ENCODE peak calls at places on chromosome 4, in ten cellular contexts. J, C, F, G, P, S, D, Z, X and M are unnamed samples.

GRCh38 chr4:60019180-60019579 is 1180.9 kb upstream of the ADGRL3 start:
- DNase-seq in C (no peak), S (no peak), D (no peak), J (no peak), Z (no peak), F (no peak), P (no peak), G (no peak), X (no peak), M (no peak)

GRCh38 chr4:2220016-2220620 is 21.8 kb downstream of the HAUS3 start:
- DNase-seq in G (peak; percentile 30), C (peak; percentile 58), D (peak; percentile 59), J (peak; percentile 73), Z (peak; percentile 71), S (peak; percentile 72), X (peak; percentile 91), F (peak; percentile 72), P (peak; percentile 53), M (peak; percentile 64)

GRCh38 chr4:39054497-39054896 is 7.5 kb upstream of the KLHL5 start:
- DNase-seq in F (no peak), Z (no peak), D (no peak), C (no peak), P (no peak), J (no peak), X (no peak), G (no peak), S (no peak), M (no peak)

GRCh38 chr4:55499495-55499894 is 47.2 kb downstream of the CLOCK start:
- DNase-seq in F (no peak), X (no peak), G (no peak), D (no peak), J (no peak), C (no peak), P (no peak), S (no peak), Z (no peak), M (no peak)

GRCh38 chr4:1082215-1083182 is 30.9 kb downstream of the RNF212 start:
- DNase-seq in C (peak; percentile 98), F (peak; percentile 78), G (peak; percentile 13), X (peak; percentile 94), P (peak; percentile 24), J (peak; percentile 88), D (peak; percentile 26), S (peak; percentile 82), Z (no peak), M (peak; percentile 82)

GRCh38 chr4:128384765-128385164 is 97.2 kb upstream of the PGRMC2 start:
- DNase-seq in D (no peak), J (no peak), Z (no peak), G (no peak), X (no peak), P (no peak), F (no peak), C (no peak), S (no peak), M (no peak)

GRCh38 chr4:56979674-56980073 is 978 bp downstream of the POLR2B start:
- DNase-seq in P (no peak), S (no peak), J (no peak), X (peak; percentile 82), F (peak; percentile 48), C (peak; percentile 32), G (no peak), Z (peak; percentile 12), D (no peak), M (peak; percentile 52)

GRCh38 chr4:121421594-121421993 is 40.8 kb upstream of the QRFPR start:
- DNase-seq in G (no peak), Z (no peak), X (no peak), C (no peak), J (no peak), P (no peak), D (no peak), F (peak; percentile 40), S (no peak), M (peak; percentile 12)

GRCh38 chr4:99808260-99808857 is 8.3 kb upstream of the DAPP1 start:
- DNase-seq in G (no peak), Z (peak; percentile 53), X (no peak), S (peak; percentile 76), J (no peak), F (peak; percentile 71), P (peak; percentile 6), C (peak; percentile 58), D (peak; percentile 48), M (peak; percentile 62)

GRCh38 chr4:80610845-80611244 is 275.3 kb downstream of the CFAP299 start:
- DNase-seq in F (peak; percentile 51), P (peak; percentile 8), J (no peak), X (no peak), Z (no peak), C (peak; percentile 37), G (peak; percentile 7), D (no peak), S (no peak), M (peak; percentile 69)

GRCh38 chr4:123699823-123700822 is 303.5 kb downstream of the SPRY1 start:
- DNase-seq in D (no peak), F (peak; percentile 97), G (peak; percentile 82), C (peak; percentile 73), Z (no peak), S (no peak), P (peak; percentile 97), X (no peak), J (no peak), M (peak; percentile 94)

GRCh38 chr4:112847045-112847444 is 202.4 kb upstream of the ANK2 start:
- DNase-seq in J (no peak), X (no peak), P (no peak), G (no peak), D (no peak), S (no peak), C (no peak), F (no peak), Z (no peak), M (no peak)

GRCh38 chr4:158775091-158775651 is 6.3 kb downstream of the FNIP2 start:
- DNase-seq in P (peak; percentile 47), Z (no peak), S (no peak), J (no peak), X (no peak), G (no peak), D (no peak), F (peak; percentile 78), C (peak; percentile 42), M (peak; percentile 73)

GRCh38 chr4:184471872-184472539 is 2.3 kb downstream of the IRF2 start:
- DNase-seq in G (no peak), S (no peak), X (no peak), D (no peak), F (no peak), J (no peak), P (no peak), Z (no peak), C (no peak), M (peak; percentile 37)
- TF ChIP-seq CTCF in G (peak; percentile 8), S (no peak), X (no peak), D (no peak), F (no peak), J (no peak), P (no peak), Z (no peak), C (no peak), M (no peak)

DNA sequence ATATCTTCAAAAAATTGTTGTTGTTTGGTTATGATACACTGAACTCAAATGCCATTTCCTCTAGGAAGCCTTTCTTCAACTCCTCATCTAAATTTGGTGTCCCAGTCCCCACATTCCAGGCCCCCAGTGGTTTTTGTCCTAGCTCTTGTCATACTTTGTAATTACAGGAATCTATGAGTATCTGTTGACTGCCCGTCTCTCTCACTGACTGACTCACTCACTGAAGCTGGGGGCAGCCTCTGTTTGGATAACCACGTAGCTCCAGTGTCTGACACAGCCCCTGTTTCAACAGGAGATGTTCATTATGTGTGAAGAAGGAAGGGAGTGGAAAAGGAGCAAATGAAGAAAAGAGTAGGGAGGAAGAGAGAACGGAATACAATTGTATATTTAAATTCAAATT is 284.1 kb upstream of the TENM3 start:
- DNase-seq in D (no peak), S (no peak), Z (no peak), J (no peak), X (no peak), G (peak; percentile 39), F (peak; percentile 89), C (peak; percentile 87), P (peak; percentile 46), M (peak; percentile 87)
- H3K4me3 ChIP-seq in D (no peak overlapping the region), S (no peak overlapping the region), Z (no peak overlapping the region), J (no peak overlapping the region), X (no peak overlapping the region), G (no peak overlapping the region), F (no peak overlapping the region), C (no peak overlapping the region), P (no peak overlapping the region), M (no peak overlapping the region)

GRCh38 chr4:167774646-167775045 is 317.7 kb upstream of the ANXA10 start:
- DNase-seq in S (no peak), J (no peak), G (no peak), D (no peak), P (no peak), F (peak; percentile 20), C (no peak), X (no peak), Z (no peak), M (peak; percentile 31)

GRCh38 chr4:167779280-167779679 is 313.1 kb upstream of the ANXA10 start:
- DNase-seq in D (no peak), J (no peak), P (no peak), Z (no peak), F (peak; percentile 28), S (no peak), X (no peak), G (no peak), C (no peak), M (no peak)

GRCh38 chr4:167779864-167780263 is 312.5 kb upstream of the ANXA10 start:
- DNase-seq in J (no peak), F (peak; percentile 25), Z (no peak), D (no peak), X (no peak), P (no peak), C (no peak), G (no peak), S (no peak), M (no peak)

DNA sequence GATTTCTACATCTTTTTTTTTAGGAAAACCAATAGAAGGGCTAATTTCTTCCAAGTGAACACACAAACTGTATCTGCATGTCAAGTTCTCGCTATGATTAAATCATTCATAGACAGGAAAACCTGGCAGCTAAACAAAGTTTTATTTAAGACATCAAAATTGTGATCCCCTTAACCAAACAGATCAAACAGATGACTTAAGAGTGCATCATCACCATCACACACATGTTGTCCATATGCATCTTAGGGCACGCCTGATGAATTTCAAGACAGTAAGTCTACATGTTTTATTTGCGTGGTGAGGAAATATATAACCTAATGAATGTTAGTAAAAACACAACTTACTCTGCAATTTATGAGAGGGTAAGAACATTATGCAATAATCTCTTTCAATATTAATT is 317.0 kb upstream of the ANXA10 start:
- DNase-seq in J (no peak), F (peak; percentile 23), S (no peak), D (no peak), X (no peak), C (peak; percentile 4), Z (no peak), P (no peak), G (no peak), M (peak; percentile 77)
- TF ChIP-seq CTCF in J (no peak), F (no peak), S (no peak), D (no peak), X (no peak), C (no peak), Z (no peak), P (no peak), G (no peak), M (no peak)

GRCh38 chr4:43374352-43374751 is 481.8 kb downstream of the GRXCR1 start:
- DNase-seq in D (no peak), S (no peak), Z (no peak), G (no peak), F (peak; percentile 9), J (no peak), P (no peak), C (peak; percentile 32), X (no peak), M (no peak)

GRCh38 chr4:43373201-43373600 is 480.7 kb downstream of the GRXCR1 start:
- DNase-seq in G (no peak), J (no peak), S (no peak), X (no peak), D (no peak), P (no peak), C (no peak), F (no peak), Z (no peak), M (no peak)

GRCh38 chr4:43369036-43369594 is 476.6 kb downstream of the GRXCR1 start:
- DNase-seq in G (no peak), Z (no peak), C (no peak), D (no peak), X (no peak), P (peak; percentile 12), J (no peak), F (no peak), S (no peak), M (no peak)
- H3K4me3 ChIP-seq in G (no peak overlapping the region), Z (no peak overlapping the region), C (no peak overlapping the region), D (no peak overlapping the region), X (no peak overlapping the region), P (no peak overlapping the region), J (no peak overlapping the region), F (no peak overlapping the region), S (no peak overlapping the region), M (no peak overlapping the region)